ENCODE peak calls at places on chromosomes 2 and 18, in seven cellular contexts. One of them, this sample, is unnamed.
A peak's percentile ranks its signal among the peaks of the same experiment; 100 is the strongest.

GRCh38 chr2:102032368-102033027 is 40.7 kb downstream of the IL1R2 start:
- DNase-seq in SK-N-MC: no peak
- DNase-seq in A549: no peak
- DNase-seq in cardiac muscle cell: no peak
- DNase-seq in CD4-positive, alpha-beta T cell: no peak
- DNase-seq in heart left ventricle: no peak
- DNase-seq in IMR-90: peak; percentile 60
- DNase-seq in this sample: no peak

GRCh38 chr18:32893915-32894314 is 121.1 kb upstream of the KLHL14 start:
- DNase-seq in CD4-positive, alpha-beta T cell: no peak
- DNase-seq in heart left ventricle: no peak
- DNase-seq in A549: peak; percentile 2
- DNase-seq in SK-N-MC: no peak
- DNase-seq in cardiac muscle cell: no peak
- DNase-seq in IMR-90: no peak
- DNase-seq in this sample: no peak

GRCh38 chr2:200161458-200161857 is 145.0 kb upstream of the SPATS2L start:
- DNase-seq in IMR-90: no peak
- DNase-seq in A549: no peak
- DNase-seq in cardiac muscle cell: no peak
- DNase-seq in SK-N-MC: no peak
- DNase-seq in CD4-positive, alpha-beta T cell: no peak
- DNase-seq in heart left ventricle: no peak
- DNase-seq in this sample: no peak

GRCh38 chr2:185475868-185476267 is 262.7 kb upstream of the FSIP2 start:
- DNase-seq in IMR-90: no peak
- DNase-seq in heart left ventricle: no peak
- DNase-seq in cardiac muscle cell: no peak
- DNase-seq in SK-N-MC: peak; percentile 45
- DNase-seq in A549: no peak
- DNase-seq in CD4-positive, alpha-beta T cell: no peak
- DNase-seq in this sample: no peak

GRCh38 chr18:22342625-22343024 is 75.1 kb downstream of the CTAGE1 start:
- DNase-seq in cardiac muscle cell: peak; percentile 49
- DNase-seq in heart left ventricle: peak; percentile 50
- DNase-seq in SK-N-MC: no peak
- DNase-seq in CD4-positive, alpha-beta T cell: peak; percentile 12
- DNase-seq in IMR-90: peak; percentile 78
- DNase-seq in A549: no peak
- DNase-seq in this sample: no peak

GRCh38 chr2:47221956-47222355 is 66.8 kb upstream of the STPG4 start:
- DNase-seq in A549: no peak
- DNase-seq in heart left ventricle: no peak
- DNase-seq in IMR-90: peak; percentile 47
- DNase-seq in cardiac muscle cell: no peak
- DNase-seq in SK-N-MC: peak; percentile 18
- DNase-seq in CD4-positive, alpha-beta T cell: no peak
- DNase-seq in this sample: no peak

GRCh38 chr2:172079838-172080640 is 5.3 kb upstream of the DLX1 start:
- DNase-seq in SK-N-MC: no peak
- DNase-seq in heart left ventricle: no peak
- DNase-seq in CD4-positive, alpha-beta T cell: no peak
- DNase-seq in A549: no peak
- DNase-seq in IMR-90: peak; percentile 22
- DNase-seq in cardiac muscle cell: no peak
- DNase-seq in this sample: no peak

GRCh38 chr2:121648206-121648605 is 1.1 kb downstream of the CLASP1 start:
- DNase-seq in heart left ventricle: no peak
- DNase-seq in cardiac muscle cell: no peak
- DNase-seq in CD4-positive, alpha-beta T cell: no peak
- DNase-seq in SK-N-MC: no peak
- DNase-seq in IMR-90: peak; percentile 43
- DNase-seq in A549: no peak
- DNase-seq in this sample: no peak

GRCh38 chr2:51880153-51880552 is 848.2 kb upstream of the NRXN1 start:
- DNase-seq in IMR-90: no peak
- DNase-seq in CD4-positive, alpha-beta T cell: no peak
- DNase-seq in heart left ventricle: no peak
- DNase-seq in SK-N-MC: no peak
- DNase-seq in cardiac muscle cell: no peak
- DNase-seq in A549: no peak
- DNase-seq in this sample: no peak

GRCh38 chr2:189783451-189783926 is 650 bp downstream of the ORMDL1 start:
- DNase-seq in A549: no peak
- DNase-seq in CD4-positive, alpha-beta T cell: no peak
- DNase-seq in heart left ventricle: no peak
- DNase-seq in cardiac muscle cell: peak; percentile 41
- DNase-seq in IMR-90: peak; percentile 49
- DNase-seq in SK-N-MC: no peak
- DNase-seq in this sample: no peak

GRCh38 chr2:96241227-96241626 is 24.6 kb downstream of the TMEM127 start:
- DNase-seq in heart left ventricle: no peak
- DNase-seq in IMR-90: no peak
- DNase-seq in cardiac muscle cell: no peak
- DNase-seq in SK-N-MC: no peak
- DNase-seq in CD4-positive, alpha-beta T cell: no peak
- DNase-seq in A549: no peak
- DNase-seq in this sample: no peak

GRCh38 chr18:28080876-28081300 is 96.0 kb downstream of the CDH2 start:
- DNase-seq in cardiac muscle cell: no peak
- DNase-seq in IMR-90: peak; percentile 51
- DNase-seq in CD4-positive, alpha-beta T cell: no peak
- DNase-seq in A549: no peak
- DNase-seq in SK-N-MC: no peak
- DNase-seq in heart left ventricle: no peak
- DNase-seq in this sample: no peak

GRCh38 chr2:45612265-45612664 is 1.2 kb upstream of the SRBD1 start:
- DNase-seq in IMR-90: no peak
- DNase-seq in A549: no peak
- DNase-seq in CD4-positive, alpha-beta T cell: no peak
- DNase-seq in heart left ventricle: no peak
- DNase-seq in cardiac muscle cell: no peak
- DNase-seq in SK-N-MC: no peak
- DNase-seq in this sample: no peak

GRCh38 chr2:45612741-45613140 is 1.7 kb upstream of the SRBD1 start:
- DNase-seq in IMR-90: peak; percentile 37
- DNase-seq in CD4-positive, alpha-beta T cell: no peak
- DNase-seq in A549: no peak
- DNase-seq in heart left ventricle: no peak
- DNase-seq in cardiac muscle cell: no peak
- DNase-seq in SK-N-MC: no peak
- DNase-seq in this sample: no peak

GRCh38 chr2:45614871-45615270 is 3.8 kb upstream of the SRBD1 start:
- DNase-seq in SK-N-MC: no peak
- DNase-seq in IMR-90: peak; percentile 38
- DNase-seq in cardiac muscle cell: no peak
- DNase-seq in heart left ventricle: no peak
- DNase-seq in CD4-positive, alpha-beta T cell: no peak
- DNase-seq in A549: no peak
- DNase-seq in this sample: no peak

GRCh38 chr2:45616663-45617411 is 5.8 kb upstream of the SRBD1 start:
- DNase-seq in cardiac muscle cell: no peak
- DNase-seq in IMR-90: peak; percentile 86
- DNase-seq in CD4-positive, alpha-beta T cell: no peak
- DNase-seq in SK-N-MC: no peak
- DNase-seq in A549: no peak
- DNase-seq in heart left ventricle: no peak
- DNase-seq in this sample: no peak

DNA sequence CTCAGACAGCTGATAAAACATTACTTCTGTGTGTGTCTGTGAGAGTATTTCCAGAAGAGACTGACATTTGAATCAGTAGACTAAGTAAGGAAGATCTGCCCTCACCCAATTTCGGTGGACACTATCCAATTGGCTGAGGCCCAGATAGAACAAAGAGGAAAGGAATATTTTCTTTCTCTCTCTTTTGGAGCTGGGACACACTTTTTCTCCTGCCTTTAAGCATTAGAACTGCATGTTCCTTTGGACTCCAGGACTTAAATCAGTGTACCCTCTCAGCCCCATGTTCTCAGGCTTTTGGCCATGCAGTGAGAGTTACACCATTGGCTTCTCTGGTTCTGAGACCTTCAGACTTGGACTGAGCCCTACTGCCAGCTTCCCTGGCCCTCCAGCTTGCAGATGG is 3.3 kb upstream of the SRBD1 start:
- DNase-seq in A549: no peak
- DNase-seq in cardiac muscle cell: no peak
- DNase-seq in IMR-90: no peak
- DNase-seq in SK-N-MC: no peak
- DNase-seq in CD4-positive, alpha-beta T cell: no peak
- DNase-seq in heart left ventricle: no peak
- DNase-seq in this sample: no peak
- H3K27ac ChIP-seq in A549: no peak overlapping the region
- H3K27ac ChIP-seq in cardiac muscle cell: no peak overlapping the region
- H3K27ac ChIP-seq in IMR-90: no peak overlapping the region
- H3K27ac ChIP-seq in SK-N-MC: no peak overlapping the region
- H3K27ac ChIP-seq in CD4-positive, alpha-beta T cell: no peak overlapping the region
- H3K27ac ChIP-seq in heart left ventricle: no peak overlapping the region
- H3K27ac ChIP-seq in this sample: no peak overlapping the region

DNA sequence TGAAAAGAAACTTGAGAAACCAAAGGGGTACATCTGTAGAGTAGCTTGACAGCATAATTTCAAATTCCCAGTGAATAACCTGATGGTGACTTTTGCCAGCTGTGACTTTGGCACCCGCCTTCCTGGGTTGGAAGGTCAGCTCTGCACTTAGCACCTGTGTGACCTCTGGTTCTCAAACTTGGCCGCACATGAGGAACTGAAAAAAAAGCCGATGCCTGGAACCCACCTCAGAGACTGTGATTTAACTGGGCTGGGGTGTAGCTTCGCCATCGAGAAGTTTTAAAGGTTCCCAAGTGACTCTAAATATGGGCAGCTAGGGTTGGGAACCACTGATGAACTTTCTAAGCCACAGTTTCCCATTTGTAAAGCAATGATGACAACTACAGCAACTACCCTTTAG is 6.5 kb downstream of the EFEMP1 start:
- DNase-seq in heart left ventricle: no peak
- DNase-seq in cardiac muscle cell: no peak
- DNase-seq in A549: no peak
- DNase-seq in SK-N-MC: no peak
- DNase-seq in IMR-90: no peak
- DNase-seq in CD4-positive, alpha-beta T cell: no peak
- DNase-seq in this sample: no peak
- H3K27ac ChIP-seq in heart left ventricle: no peak overlapping the region
- H3K27ac ChIP-seq in cardiac muscle cell: no peak overlapping the region
- H3K27ac ChIP-seq in A549: no peak overlapping the region
- H3K27ac ChIP-seq in SK-N-MC: no peak overlapping the region
- H3K27ac ChIP-seq in IMR-90: peak overlapping the region; percentile 54
- H3K27ac ChIP-seq in CD4-positive, alpha-beta T cell: no peak overlapping the region
- H3K27ac ChIP-seq in this sample: no peak overlapping the region

GRCh38 chr2:165633431-165633830 is 160.6 kb downstream of the GALNT3 start:
- DNase-seq in cardiac muscle cell: no peak
- DNase-seq in SK-N-MC: no peak
- DNase-seq in IMR-90: no peak
- DNase-seq in CD4-positive, alpha-beta T cell: no peak
- DNase-seq in A549: no peak
- DNase-seq in heart left ventricle: no peak
- DNase-seq in this sample: no peak
- H3K27ac ChIP-seq in cardiac muscle cell: no peak overlapping the region
- H3K27ac ChIP-seq in SK-N-MC: no peak overlapping the region
- H3K27ac ChIP-seq in IMR-90: no peak overlapping the region
- H3K27ac ChIP-seq in CD4-positive, alpha-beta T cell: no peak overlapping the region
- H3K27ac ChIP-seq in A549: no peak overlapping the region
- H3K27ac ChIP-seq in heart left ventricle: no peak overlapping the region
- H3K27ac ChIP-seq in this sample: no peak overlapping the region

GRCh38 chr2:241035142-241035817 is 36.9 kb downstream of the SNED1 start:
- DNase-seq in IMR-90: no peak
- DNase-seq in cardiac muscle cell: no peak
- DNase-seq in SK-N-MC: no peak
- DNase-seq in A549: no peak
- DNase-seq in CD4-positive, alpha-beta T cell: peak; percentile 32
- DNase-seq in heart left ventricle: no peak
- DNase-seq in this sample: no peak
- H3K27ac ChIP-seq in IMR-90: no peak overlapping the region
- H3K27ac ChIP-seq in cardiac muscle cell: no peak overlapping the region
- H3K27ac ChIP-seq in SK-N-MC: no peak overlapping the region
- H3K27ac ChIP-seq in A549: no peak overlapping the region
- H3K27ac ChIP-seq in CD4-positive, alpha-beta T cell: no peak overlapping the region
- H3K27ac ChIP-seq in heart left ventricle: no peak overlapping the region
- H3K27ac ChIP-seq in this sample: no peak overlapping the region

DNA sequence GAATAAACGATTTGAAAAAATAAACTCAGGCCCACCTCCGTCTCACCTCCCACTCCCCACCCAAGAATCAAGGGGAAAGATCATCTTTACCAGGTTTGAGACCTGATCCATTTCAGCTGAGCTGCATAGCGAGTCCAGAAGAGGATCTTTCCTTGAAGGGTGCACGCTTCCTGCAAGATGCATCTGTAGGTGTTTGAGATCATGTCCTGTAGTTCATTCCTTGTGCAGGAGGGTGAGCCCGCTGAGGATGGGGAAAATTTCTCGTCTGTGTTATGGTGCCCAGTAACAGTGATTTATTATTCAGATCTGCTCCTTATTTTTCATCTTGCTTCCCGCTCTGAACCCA is 642 bp downstream of the TMEM169 start:
- DNase-seq in CD4-positive, alpha-beta T cell: no peak
- DNase-seq in SK-N-MC: no peak
- DNase-seq in IMR-90: no peak
- DNase-seq in cardiac muscle cell: no peak
- DNase-seq in A549: peak; percentile 35
- DNase-seq in heart left ventricle: no peak
- DNase-seq in this sample: no peak
- H3K27ac ChIP-seq in CD4-positive, alpha-beta T cell: peak overlapping the region; percentile 69
- H3K27ac ChIP-seq in SK-N-MC: no peak overlapping the region
- H3K27ac ChIP-seq in IMR-90: no peak overlapping the region
- H3K27ac ChIP-seq in cardiac muscle cell: no peak overlapping the region
- H3K27ac ChIP-seq in A549: peak overlapping the region; percentile 89
- H3K27ac ChIP-seq in heart left ventricle: no peak overlapping the region
- H3K27ac ChIP-seq in this sample: peak overlapping the region; percentile 54

GRCh38 chr2:37117566-37117965 is 33.2 kb downstream of the GPATCH11 start:
- DNase-seq in SK-N-MC: no peak
- DNase-seq in IMR-90: no peak
- DNase-seq in CD4-positive, alpha-beta T cell: no peak
- DNase-seq in cardiac muscle cell: no peak
- DNase-seq in A549: no peak
- DNase-seq in heart left ventricle: no peak
- DNase-seq in this sample: no peak

GRCh38 chr2:37119182-37119581 is 34.9 kb downstream of the GPATCH11 start:
- DNase-seq in cardiac muscle cell: no peak
- DNase-seq in SK-N-MC: no peak
- DNase-seq in heart left ventricle: no peak
- DNase-seq in A549: no peak
- DNase-seq in IMR-90: no peak
- DNase-seq in CD4-positive, alpha-beta T cell: no peak
- DNase-seq in this sample: no peak
- H3K27ac ChIP-seq in cardiac muscle cell: no peak overlapping the region
- H3K27ac ChIP-seq in SK-N-MC: no peak overlapping the region
- H3K27ac ChIP-seq in heart left ventricle: no peak overlapping the region
- H3K27ac ChIP-seq in A549: peak overlapping the region; percentile 48
- H3K27ac ChIP-seq in IMR-90: no peak overlapping the region
- H3K27ac ChIP-seq in CD4-positive, alpha-beta T cell: no peak overlapping the region
- H3K27ac ChIP-seq in this sample: no peak overlapping the region

GRCh38 chr2:234258562-234259141 is 208.2 kb downstream of the SPP2 start:
- DNase-seq in cardiac muscle cell: no peak
- DNase-seq in CD4-positive, alpha-beta T cell: no peak
- DNase-seq in IMR-90: peak; percentile 86
- DNase-seq in SK-N-MC: no peak
- DNase-seq in A549: peak; percentile 25
- DNase-seq in heart left ventricle: no peak
- DNase-seq in this sample: no peak
- H3K27ac ChIP-seq in cardiac muscle cell: no peak overlapping the region
- H3K27ac ChIP-seq in CD4-positive, alpha-beta T cell: no peak overlapping the region
- H3K27ac ChIP-seq in IMR-90: peak overlapping the region; percentile 65
- H3K27ac ChIP-seq in SK-N-MC: no peak overlapping the region
- H3K27ac ChIP-seq in A549: peak overlapping the region; percentile 95
- H3K27ac ChIP-seq in heart left ventricle: no peak overlapping the region
- H3K27ac ChIP-seq in this sample: no peak overlapping the region

GRCh38 chr2:43212216-43212828 is 14.1 kb downstream of the ZFP36L2 start:
- DNase-seq in A549: no peak
- DNase-seq in heart left ventricle: no peak
- DNase-seq in CD4-positive, alpha-beta T cell: no peak
- DNase-seq in IMR-90: no peak
- DNase-seq in cardiac muscle cell: no peak
- DNase-seq in SK-N-MC: no peak
- DNase-seq in this sample: no peak
- H3K27ac ChIP-seq in A549: peak overlapping the region; percentile 23
- H3K27ac ChIP-seq in heart left ventricle: no peak overlapping the region
- H3K27ac ChIP-seq in CD4-positive, alpha-beta T cell: no peak overlapping the region
- H3K27ac ChIP-seq in IMR-90: no peak overlapping the region
- H3K27ac ChIP-seq in cardiac muscle cell: no peak overlapping the region
- H3K27ac ChIP-seq in SK-N-MC: no peak overlapping the region
- H3K27ac ChIP-seq in this sample: no peak overlapping the region